ENCODE peak calls at places on chromosome 5, in eight cellular contexts. One of them, this sample, is unnamed.

GRCh38 chr5:24923400-24923799 is 278.6 kb upstream of the CDH10 start:
- DNase-seq in suprapubic skin: no peak
- DNase-seq in right lobe of liver: no peak
- DNase-seq in stomach: no peak
- DNase-seq in lower leg skin: no peak
- DNase-seq in transverse colon: no peak
- DNase-seq in sigmoid colon: no peak
- DNase-seq in tibial nerve: no peak
- DNase-seq in this sample: no peak

GRCh38 chr5:90221947-90222346 is 187.6 kb downstream of the CETN3 start:
- DNase-seq in suprapubic skin: no peak
- DNase-seq in right lobe of liver: no peak
- DNase-seq in stomach: no peak
- DNase-seq in lower leg skin: no peak
- DNase-seq in transverse colon: no peak
- DNase-seq in sigmoid colon: no peak
- DNase-seq in tibial nerve: no peak
- DNase-seq in this sample: no peak

GRCh38 chr5:93532370-93532769 is 48.6 kb downstream of the NR2F1-AS1 start:
- DNase-seq in suprapubic skin: no peak
- DNase-seq in right lobe of liver: peak; percentile 41
- DNase-seq in stomach: peak; percentile 50
- DNase-seq in lower leg skin: peak; percentile 71
- DNase-seq in transverse colon: peak; percentile 47
- DNase-seq in sigmoid colon: peak; percentile 93
- DNase-seq in tibial nerve: peak; percentile 98
- DNase-seq in this sample: no peak

GRCh38 chr5:95852567-95852966 is 30.0 kb upstream of the GLRX start:
- DNase-seq in suprapubic skin: no peak
- DNase-seq in right lobe of liver: no peak
- DNase-seq in stomach: no peak
- DNase-seq in lower leg skin: no peak
- DNase-seq in transverse colon: no peak
- DNase-seq in sigmoid colon: no peak
- DNase-seq in tibial nerve: no peak
- DNase-seq in this sample: no peak

GRCh38 chr5:3595102-3595961 is at the start of gene IRX1:
- DNase-seq in suprapubic skin: no peak
- DNase-seq in right lobe of liver: no peak
- DNase-seq in stomach: no peak
- DNase-seq in lower leg skin: no peak
- DNase-seq in transverse colon: no peak
- DNase-seq in sigmoid colon: no peak
- DNase-seq in tibial nerve: no peak
- DNase-seq in this sample: no peak

GRCh38 chr5:43039468-43040286 is 442 bp downstream of the ANXA2R start:
- DNase-seq in suprapubic skin: peak; percentile 84
- DNase-seq in right lobe of liver: peak; percentile 67
- DNase-seq in stomach: peak; percentile 51
- DNase-seq in lower leg skin: peak; percentile 62
- DNase-seq in transverse colon: peak; percentile 68
- DNase-seq in sigmoid colon: peak; percentile 86
- DNase-seq in tibial nerve: peak; percentile 66
- DNase-seq in this sample: no peak

GRCh38 chr5:37835400-37835973 is 4.4 kb downstream of the GDNF start:
- DNase-seq in suprapubic skin: no peak
- DNase-seq in right lobe of liver: no peak
- DNase-seq in stomach: no peak
- DNase-seq in lower leg skin: no peak
- DNase-seq in transverse colon: no peak
- DNase-seq in sigmoid colon: no peak
- DNase-seq in tibial nerve: no peak
- DNase-seq in this sample: no peak

GRCh38 chr5:138955013-138955660 is 80.0 kb upstream of the LRRTM2 start:
- DNase-seq in suprapubic skin: no peak
- DNase-seq in right lobe of liver: no peak
- DNase-seq in stomach: peak; percentile 24
- DNase-seq in lower leg skin: no peak
- DNase-seq in transverse colon: no peak
- DNase-seq in sigmoid colon: peak; percentile 67
- DNase-seq in tibial nerve: peak; percentile 33
- DNase-seq in this sample: no peak

GRCh38 chr5:1437452-1437851 is 7.8 kb downstream of the SLC6A3 start:
- DNase-seq in suprapubic skin: no peak
- DNase-seq in right lobe of liver: no peak
- DNase-seq in stomach: peak; percentile 27
- DNase-seq in lower leg skin: no peak
- DNase-seq in transverse colon: peak; percentile 23
- DNase-seq in sigmoid colon: no peak
- DNase-seq in tibial nerve: no peak
- DNase-seq in this sample: no peak

GRCh38 chr5:137054792-137055191 is 444.3 kb downstream of the SPOCK1 start:
- DNase-seq in suprapubic skin: no peak
- DNase-seq in right lobe of liver: no peak
- DNase-seq in stomach: no peak
- DNase-seq in lower leg skin: no peak
- DNase-seq in transverse colon: no peak
- DNase-seq in sigmoid colon: no peak
- DNase-seq in tibial nerve: no peak
- DNase-seq in this sample: no peak
- TF ChIP-seq POLR2A in suprapubic skin: no peak
- TF ChIP-seq POLR2A in right lobe of liver: no peak
- TF ChIP-seq POLR2A in stomach: no peak
- TF ChIP-seq POLR2A in lower leg skin: no peak
- TF ChIP-seq POLR2A in transverse colon: no peak
- TF ChIP-seq POLR2A in sigmoid colon: no peak
- TF ChIP-seq POLR2A in tibial nerve: no peak
- TF ChIP-seq POLR2A in this sample: no peak

GRCh38 chr5:172878585-172879433 is 44.8 kb downstream of the ERGIC1 start:
- DNase-seq in suprapubic skin: no peak
- DNase-seq in right lobe of liver: no peak
- DNase-seq in stomach: no peak
- DNase-seq in lower leg skin: no peak
- DNase-seq in transverse colon: no peak
- DNase-seq in sigmoid colon: no peak
- DNase-seq in tibial nerve: no peak
- DNase-seq in this sample: no peak
- TF ChIP-seq POLR2A in suprapubic skin: no peak
- TF ChIP-seq POLR2A in right lobe of liver: no peak
- TF ChIP-seq POLR2A in stomach: no peak
- TF ChIP-seq POLR2A in lower leg skin: no peak
- TF ChIP-seq POLR2A in transverse colon: no peak
- TF ChIP-seq POLR2A in sigmoid colon: no peak
- TF ChIP-seq POLR2A in tibial nerve: no peak
- TF ChIP-seq POLR2A in this sample: no peak

GRCh38 chr5:57495285-57495684 is 12.7 kb upstream of the ACTBL2 start:
- DNase-seq in suprapubic skin: no peak
- DNase-seq in right lobe of liver: no peak
- DNase-seq in stomach: no peak
- DNase-seq in lower leg skin: no peak
- DNase-seq in transverse colon: peak; percentile 16
- DNase-seq in sigmoid colon: no peak
- DNase-seq in tibial nerve: no peak
- DNase-seq in this sample: no peak
- TF ChIP-seq POLR2A in suprapubic skin: no peak
- TF ChIP-seq POLR2A in right lobe of liver: no peak
- TF ChIP-seq POLR2A in stomach: no peak
- TF ChIP-seq POLR2A in lower leg skin: no peak
- TF ChIP-seq POLR2A in transverse colon: no peak
- TF ChIP-seq POLR2A in sigmoid colon: no peak
- TF ChIP-seq POLR2A in tibial nerve: no peak
- TF ChIP-seq POLR2A in this sample: no peak

GRCh38 chr5:159902444-159903121 is 13.7 kb upstream of the ADRA1B start:
- DNase-seq in suprapubic skin: no peak
- DNase-seq in right lobe of liver: no peak
- DNase-seq in stomach: no peak
- DNase-seq in lower leg skin: no peak
- DNase-seq in transverse colon: no peak
- DNase-seq in sigmoid colon: no peak
- DNase-seq in tibial nerve: no peak
- DNase-seq in this sample: no peak

GRCh38 chr5:159903134-159903533 is 13.1 kb upstream of the ADRA1B start:
- DNase-seq in suprapubic skin: no peak
- DNase-seq in right lobe of liver: no peak
- DNase-seq in stomach: no peak
- DNase-seq in lower leg skin: no peak
- DNase-seq in transverse colon: no peak
- DNase-seq in sigmoid colon: no peak
- DNase-seq in tibial nerve: no peak
- DNase-seq in this sample: no peak

GRCh38 chr5:159901308-159901707 is 15.0 kb upstream of the ADRA1B start:
- DNase-seq in suprapubic skin: no peak
- DNase-seq in right lobe of liver: no peak
- DNase-seq in stomach: no peak
- DNase-seq in lower leg skin: no peak
- DNase-seq in transverse colon: no peak
- DNase-seq in sigmoid colon: no peak
- DNase-seq in tibial nerve: no peak
- DNase-seq in this sample: no peak

GRCh38 chr5:159899067-159900049 is 16.9 kb upstream of the ADRA1B start:
- DNase-seq in suprapubic skin: no peak
- DNase-seq in right lobe of liver: no peak
- DNase-seq in stomach: no peak
- DNase-seq in lower leg skin: no peak
- DNase-seq in transverse colon: no peak
- DNase-seq in sigmoid colon: no peak
- DNase-seq in tibial nerve: no peak
- DNase-seq in this sample: no peak

DNA sequence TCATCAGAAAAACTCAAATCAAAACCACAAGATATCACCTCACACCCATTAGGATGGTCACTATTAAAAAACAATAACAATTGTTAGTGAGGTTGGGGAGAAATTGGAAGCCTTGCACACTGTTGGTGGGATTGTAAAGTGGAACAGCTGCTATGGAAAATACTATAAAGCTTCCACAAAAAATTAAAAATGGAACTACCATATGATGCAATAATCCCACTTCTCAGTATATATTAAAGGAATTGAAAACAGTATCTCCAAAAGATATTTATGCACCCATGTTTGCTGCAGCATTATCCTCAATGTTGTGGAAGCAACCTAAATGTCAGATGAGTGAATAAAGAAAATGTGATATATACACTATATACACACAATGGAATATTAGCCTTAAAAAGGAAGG is 14.5 kb upstream of the ADRA1B start:
- DNase-seq in suprapubic skin: no peak
- DNase-seq in right lobe of liver: no peak
- DNase-seq in stomach: no peak
- DNase-seq in lower leg skin: no peak
- DNase-seq in transverse colon: no peak
- DNase-seq in sigmoid colon: no peak
- DNase-seq in tibial nerve: no peak
- DNase-seq in this sample: no peak
- TF ChIP-seq POLR2A in suprapubic skin: no peak
- TF ChIP-seq POLR2A in right lobe of liver: no peak
- TF ChIP-seq POLR2A in stomach: no peak
- TF ChIP-seq POLR2A in lower leg skin: no peak
- TF ChIP-seq POLR2A in transverse colon: no peak
- TF ChIP-seq POLR2A in sigmoid colon: no peak
- TF ChIP-seq POLR2A in tibial nerve: no peak
- TF ChIP-seq POLR2A in this sample: no peak